ENCODE peak calls at places on chromosomes 6 and 20, in five cellular contexts. X, W, U, E and Q are unnamed samples.

GRCh38 chr20:63055575-63056235 is 48.9 kb upstream of the BHLHE23 start:
- DNase-seq in E (no peak), W (peak), U (no peak), X (no peak), Q (no peak)

GRCh38 chr20:53489528-53489927 is 104.1 kb downstream of the ZNF217 start:
- DNase-seq in U (no peak), E (no peak), X (no peak), W (no peak), Q (no peak)

GRCh38 chr20:25336561-25337422 is 53.8 kb downstream of the ABHD12 start:
- DNase-seq in X (peak), E (peak), U (peak), W (no peak), Q (peak)

GRCh38 chr6:41920921-41921711 is at the start of the genes BYSL and MED20:
- DNase-seq in X (peak), E (peak), W (peak), U (peak), Q (peak)

GRCh38 chr6:32664827-32665362 is 1.6 kb downstream of the HLA-DQB1 start:
- DNase-seq in E (no peak), W (no peak), U (no peak), X (no peak), Q (no peak)

GRCh38 chr6:127481628-127482027 is 22.4 kb upstream of the KIAA0408 start:
- DNase-seq in E (no peak), X (no peak), W (no peak), U (peak), Q (no peak)

GRCh38 chr6:161215193-161215592 is 58.7 kb downstream of the AGPAT4 start:
- DNase-seq in E (no peak), U (peak), W (no peak), X (no peak), Q (peak)

GRCh38 chr20:18056174-18057105 is 1.3 kb downstream of the OVOL2 start:
- DNase-seq in X (no peak), W (no peak), U (no peak), E (no peak), Q (no peak)

GRCh38 chr6:160679402-160679769 is 15.3 kb upstream of the LPA start:
- DNase-seq in U (no peak), X (peak), E (no peak), W (no peak), Q (no peak)

GRCh38 chr20:58251979-58252591 is 23.6 kb upstream of the ANKRD60 start:
- DNase-seq in W (no peak), X (no peak), U (peak), E (peak), Q (peak)

GRCh38 chr6:33410711-33411631 is at the start of gene PHF1:
- DNase-seq in U (peak), W (peak), X (peak), E (peak), Q (peak)

GRCh38 chr6:47714802-47715201 is 16.4 kb downstream of the ADGRF4 start:
- DNase-seq in E (no peak), X (no peak), U (no peak), W (no peak), Q (no peak)

GRCh38 chr6:105835373-105835772 is 250.8 kb upstream of the PRDM1 start:
- DNase-seq in E (no peak), U (peak), W (no peak), X (no peak), Q (peak)

GRCh38 chr6:150599199-150600002 is at the start of gene PLEKHG1:
- DNase-seq in U (peak), E (peak), W (peak), X (peak), Q (no peak)

GRCh38 chr6:169498887-169499513 is 202.8 kb downstream of the WDR27 start:
- DNase-seq in W (no peak), E (no peak), U (no peak), X (no peak), Q (no peak)

GRCh38 chr6:101114703-101115102 is 233.6 kb upstream of the ASCC3 start:
- DNase-seq in E (no peak), U (peak), W (no peak), X (peak), Q (peak)

GRCh38 chr20:6623989-6624388 is 143.5 kb upstream of the BMP2 start:
- DNase-seq in U (no peak), X (no peak), E (no peak), W (no peak), Q (no peak)

GRCh38 chr20:63830821-63831593 is at the start of gene ZBTB46:
- DNase-seq in W (peak), U (no peak), E (peak), X (peak), Q (no peak)

GRCh38 chr6:166438211-166438861 is 55.6 kb upstream of the MPC1 start:
- DNase-seq in X (no peak), W (no peak), U (no peak), E (no peak), Q (no peak)

GRCh38 chr20:1588166-1588868 is 30.8 kb upstream of the SIRPD start:
- DNase-seq in W (no peak), X (peak), U (no peak), E (no peak), Q (no peak)

GRCh38 chr20:7147220-7147601 is 379.7 kb downstream of the BMP2 start:
- DNase-seq in E (no peak), W (no peak), X (no peak), U (no peak), Q (no peak)

GRCh38 chr6:13334953-13335352 is 6.6 kb upstream of the TBC1D7 start:
- DNase-seq in U (no peak), E (no peak), X (no peak), W (no peak), Q (no peak)

GRCh38 chr6:159762681-159763293 is 942 bp downstream of the ACAT2 start:
- DNase-seq in E (no peak), W (no peak), X (peak), U (no peak), Q (no peak)

GRCh38 chr20:25507385-25508082 is 77.8 kb downstream of the NINL start:
- DNase-seq in E (no peak), X (no peak), U (no peak), W (no peak), Q (no peak)

GRCh38 chr6:44176935-44177509 is 18.4 kb downstream of the CAPN11 start:
- DNase-seq in X (no peak), E (no peak), W (no peak), U (no peak), Q (no peak)

GRCh38 chr6:108789475-108789874 is 58.7 kb upstream of the ARMC2 start:
- DNase-seq in U (no peak), E (no peak), W (no peak), X (no peak), Q (no peak)

GRCh38 chr6:97586344-97586743 is 303.3 kb upstream of the MMS22L start:
- DNase-seq in E (no peak), U (peak), W (no peak), X (no peak), Q (no peak)

GRCh38 chr6:21033095-21033494 is 498.8 kb downstream of the CDKAL1 start:
- DNase-seq in E (no peak), W (no peak), X (no peak), U (no peak), Q (no peak)

GRCh38 chr6:15754035-15754705 is 91.3 kb upstream of the DTNBP1 start:
- DNase-seq in X (no peak), E (no peak), W (no peak), U (peak), Q (no peak)

GRCh38 chr20:42277203-42277602 is 659.0 kb upstream of the CHD6 start:
- DNase-seq in X (no peak), E (no peak), W (peak), U (no peak), Q (no peak)

GRCh38 chr20:48789781-48790544 is 37.8 kb downstream of the PREX1 start:
- DNase-seq in W (no peak), X (no peak), U (no peak), E (no peak), Q (no peak)

GRCh38 chr6:156933201-156934053 is 156.2 kb downstream of the ARID1B start:
- DNase-seq in X (no peak), E (no peak), W (no peak), U (no peak), Q (no peak)

GRCh38 chr6:154649723-154650122 is 83.5 kb upstream of the SCAF8 start:
- DNase-seq in X (no peak), E (no peak), W (no peak), U (no peak), Q (no peak)
- H3K27ac ChIP-seq in X (no peak), E (no peak), W (no peak), U (no peak), Q (no peak)

DNA sequence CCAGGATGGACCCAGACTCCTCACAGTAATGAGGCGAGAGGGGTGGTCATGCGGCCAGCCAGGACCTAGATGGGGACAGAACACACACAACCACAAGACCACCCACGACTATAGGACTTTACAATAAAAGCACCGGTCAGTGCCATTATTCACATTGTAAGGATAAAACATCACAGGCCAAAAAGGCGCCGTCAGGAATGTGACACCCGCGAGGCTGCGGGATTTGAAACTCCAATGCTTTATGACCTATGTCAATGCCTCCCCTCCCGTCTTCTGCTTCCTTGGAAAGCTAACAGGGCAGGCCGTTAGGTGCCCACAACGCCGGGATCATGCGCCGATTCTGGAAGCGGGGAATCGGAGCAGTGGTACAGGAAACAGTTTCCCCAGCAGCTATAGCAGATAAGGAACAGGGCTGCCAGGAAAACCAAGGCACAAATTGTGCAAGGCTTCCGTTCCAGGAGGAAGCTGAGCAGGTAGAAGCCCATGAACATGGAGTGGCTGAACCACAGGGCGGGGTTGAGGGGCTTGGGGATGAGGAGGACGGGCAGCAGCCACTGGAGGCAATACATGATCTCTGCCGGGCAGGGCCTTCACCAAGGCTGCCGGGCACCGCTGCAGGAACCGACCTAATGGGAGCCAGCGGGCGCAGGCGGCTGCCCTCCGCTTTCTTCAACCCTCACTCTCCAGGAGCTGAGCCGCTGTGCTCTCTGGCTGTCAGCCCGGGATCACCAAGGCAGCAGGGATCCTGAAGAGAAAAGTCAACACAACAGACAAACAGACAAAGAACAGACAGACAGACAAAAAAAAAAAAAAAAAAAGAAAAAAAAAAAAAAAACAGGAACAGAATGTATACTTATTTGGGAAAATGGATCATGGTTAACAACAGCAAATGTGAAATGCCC is 2.2 kb upstream of the NNAT start:
- DNase-seq in U (no peak), E (no peak), W (no peak), X (no peak), Q (no peak)
- H3K27ac ChIP-seq in U (no peak), E (no peak), W (peak), X (no peak), Q (no peak)

GRCh38 chr6:155117266-155117665 is 122.2 kb downstream of the TIAM2 start:
- DNase-seq in E (no peak), W (no peak), U (peak), X (no peak), Q (no peak)

GRCh38 chr6:155120034-155120433 is 124.9 kb downstream of the TIAM2 start:
- DNase-seq in X (no peak), W (no peak), U (no peak), E (no peak), Q (no peak)

GRCh38 chr6:155112757-155113156 is 117.6 kb downstream of the TIAM2 start:
- DNase-seq in U (no peak), E (no peak), W (no peak), X (no peak), Q (no peak)

GRCh38 chr6:155116571-155116910 is 121.4 kb downstream of the TIAM2 start:
- DNase-seq in W (no peak), X (no peak), E (no peak), U (no peak), Q (no peak)

GRCh38 chr6:155115893-155116570 is 120.9 kb downstream of the TIAM2 start:
- DNase-seq in W (no peak), U (no peak), E (no peak), X (no peak), Q (no peak)
- H3K27ac ChIP-seq in W (no peak), U (no peak), E (no peak), X (no peak), Q (no peak)

DNA sequence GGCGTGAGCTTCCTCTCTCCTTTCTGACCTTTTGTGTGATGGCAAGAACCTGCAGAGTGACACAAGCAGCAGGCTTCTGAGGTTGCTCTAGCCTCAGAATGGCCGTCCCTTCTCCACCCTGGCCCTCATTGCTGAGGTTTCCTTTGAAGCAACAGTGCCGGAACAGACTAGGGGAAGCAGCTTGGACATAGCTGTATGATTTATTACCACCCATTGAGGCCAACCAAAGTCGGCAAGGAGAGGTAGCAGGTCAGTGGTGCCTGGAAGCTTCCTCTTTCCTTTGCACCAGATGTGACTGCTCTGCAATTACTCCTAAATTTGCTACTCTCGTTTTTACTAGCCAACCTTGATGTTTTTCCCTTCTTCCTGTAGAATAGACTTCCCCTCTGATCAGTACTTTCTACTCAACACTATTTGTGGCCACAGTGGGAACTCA is 31.4 kb downstream of the PTPN1 start:
- DNase-seq in E (no peak), X (no peak), W (no peak), U (no peak), Q (no peak)
- H3K27ac ChIP-seq in E (peak), X (no peak), W (no peak), U (peak), Q (peak)

DNA sequence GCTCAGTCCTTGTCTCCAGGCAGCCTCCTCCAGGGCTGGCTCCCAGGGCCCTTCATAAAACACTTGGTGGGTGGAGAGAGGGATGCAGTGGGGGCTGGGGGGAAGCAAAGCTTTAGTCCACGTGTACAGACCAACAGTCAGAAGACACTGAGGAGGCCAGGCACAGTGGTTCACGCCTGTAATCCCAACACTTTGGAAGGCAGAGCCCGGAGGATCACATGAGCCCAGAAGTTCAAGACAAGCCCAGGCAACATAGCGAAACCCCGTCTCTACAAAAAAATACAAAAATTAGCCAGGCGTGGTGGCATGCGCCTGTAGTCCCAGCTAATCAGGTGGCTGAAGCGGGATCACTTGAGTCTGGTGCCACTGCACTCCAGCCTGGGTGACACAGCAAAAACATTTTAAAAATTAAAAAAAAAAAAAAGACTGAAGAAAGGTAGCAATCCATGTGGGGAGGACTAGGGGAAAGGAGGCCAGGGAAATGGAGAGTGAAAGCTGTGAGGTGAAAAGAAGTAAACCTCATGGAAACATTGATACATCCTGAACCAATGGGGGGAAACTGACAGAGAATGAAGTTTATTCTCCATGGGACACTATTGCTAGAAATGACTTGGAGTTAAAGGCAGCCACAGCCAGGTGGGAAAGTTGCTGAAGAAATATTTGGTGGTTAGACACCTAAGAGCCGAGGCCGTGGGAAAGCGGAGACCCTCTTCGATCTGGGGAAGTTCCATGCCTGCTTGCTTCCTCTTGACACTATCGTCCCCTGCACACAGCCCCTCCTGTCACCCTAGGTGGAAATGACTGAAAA is 35.4 kb downstream of the PIM1 start:
- DNase-seq in W (no peak), E (no peak), X (no peak), U (no peak), Q (no peak)
- H3K27ac ChIP-seq in W (no peak), E (peak), X (no peak), U (no peak), Q (no peak)

DNA sequence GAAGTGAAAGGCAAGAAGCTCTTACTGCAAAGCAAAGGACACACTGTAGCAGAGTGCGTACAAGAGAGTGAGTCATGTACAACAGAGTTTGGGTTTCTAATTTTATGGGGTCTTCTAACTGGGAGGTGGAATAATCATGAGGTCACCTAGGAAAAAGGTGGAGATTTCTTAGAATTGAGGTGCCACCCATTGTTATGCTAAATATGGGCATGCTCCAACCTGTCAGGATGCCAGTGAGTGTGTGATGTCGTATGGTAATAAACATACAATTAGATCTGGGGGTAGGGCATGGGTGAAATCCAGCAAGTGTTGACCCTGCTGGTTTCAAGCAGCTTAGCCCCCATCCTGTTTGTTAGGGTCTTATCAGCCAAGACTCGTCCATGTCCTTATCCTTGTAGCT is 46.6 kb downstream of the OR2B6 start:
- DNase-seq in E (no peak), W (no peak), U (no peak), X (no peak), Q (no peak)
- H3K27ac ChIP-seq in E (no peak), W (no peak), U (no peak), X (no peak), Q (no peak)